ENCODE peak calls at places on chromosomes 13 and 19, in seven cellular contexts. K is lung, P is cardiac muscle cell, B is thyroid gland, W is colonic mucosa, H is pancreas, A is adrenal gland. T is an unnamed sample.
A peak's percentile ranks its signal among the peaks of the same experiment; 100 is the strongest.

GRCh38 chr13:45021250-45021649 is 31.9 kb downstream of the GPALPP1 start:
- DNase-seq in K (no peak), P (no peak), B (no peak), W (no peak), H (no peak), A (no peak), T (no peak)

GRCh38 chr19:11422163-11423068 is 3.3 kb upstream of the RGL3 start:
- DNase-seq in K (peak; percentile 86), P (peak; percentile 73), B (peak; percentile 89), W (peak; percentile 90), H (peak; percentile 91), A (peak; percentile 78), T (peak; percentile 45)

GRCh38 chr19:18389736-18390074 is 3.7 kb downstream of the GDF15 start:
- DNase-seq in K (no peak), P (no peak), B (no peak), W (no peak), H (no peak), A (no peak), T (no peak)

GRCh38 chr13:106416645-106417044 is 118.8 kb downstream of the EFNB2 start:
- DNase-seq in K (no peak), P (no peak), B (no peak), W (no peak), H (no peak), A (no peak), T (no peak)

GRCh38 chr13:51832471-51833152 is 12.4 kb downstream of the TMEM272 start:
- DNase-seq in K (no peak), P (peak; percentile 63), B (peak; percentile 19), W (no peak), H (no peak), A (peak; percentile 56), T (peak; percentile 55)

GRCh38 chr13:35455022-35455421 is 21.5 kb downstream of the MAB21L1 start:
- DNase-seq in K (no peak), P (no peak), B (no peak), W (no peak), H (no peak), A (no peak), T (no peak)

GRCh38 chr19:33638167-33639033 is 16.6 kb downstream of the CHST8 start:
- DNase-seq in K (no peak), P (no peak), B (no peak), W (no peak), H (no peak), A (no peak), T (no peak)

GRCh38 chr13:94950303-94950702 is 238.0 kb upstream of the SOX21 start:
- DNase-seq in K (no peak), P (peak; percentile 20), B (no peak), W (no peak), H (no peak), A (no peak), T (no peak)

GRCh38 chr13:39612023-39612637 is 9.1 kb upstream of the LHFPL6 start:
- DNase-seq in K (peak; percentile 67), P (peak; percentile 84), B (peak; percentile 81), W (peak; percentile 77), H (no peak), A (peak; percentile 87), T (peak; percentile 77)

GRCh38 chr13:49679244-49679643 is 12.0 kb downstream of the EBPL start:
- DNase-seq in K (no peak), P (peak; percentile 30), B (peak; percentile 42), W (no peak), H (no peak), A (no peak), T (peak; percentile 16)

GRCh38 chr13:107079423-107080099 is 511.6 kb upstream of the ARGLU1 start:
- DNase-seq in K (no peak), P (no peak), B (no peak), W (no peak), H (no peak), A (no peak), T (no peak)

GRCh38 chr13:25415196-25415595 is 43.4 kb downstream of the ATP8A2 start:
- DNase-seq in K (no peak), P (no peak), B (no peak), W (no peak), H (no peak), A (no peak), T (no peak)

GRCh38 chr13:30685987-30686386 is 49.4 kb upstream of the ALOX5AP start:
- DNase-seq in K (no peak), P (no peak), B (no peak), W (no peak), H (no peak), A (no peak), T (no peak)

GRCh38 chr13:99777873-99778272 is 193.7 kb downstream of the ZIC5 start:
- DNase-seq in K (no peak), P (no peak), B (no peak), W (no peak), H (no peak), A (no peak), T (no peak)

GRCh38 chr19:30846102-30846501 is 473.9 kb downstream of the ZNF536 start:
- DNase-seq in K (no peak), P (no peak), B (no peak), W (no peak), H (no peak), A (no peak), T (no peak)

GRCh38 chr19:44548736-44549135 is 19.3 kb upstream of the CEACAM20 start:
- DNase-seq in K (peak; percentile 10), P (peak; percentile 10), B (no peak), W (no peak), H (no peak), A (no peak), T (no peak)

GRCh38 chr19:48608798-48609263 is 2.3 kb downstream of the SPACA4 start:
- DNase-seq in K (no peak), P (peak; percentile 52), B (no peak), W (peak; percentile 60), H (no peak), A (peak; percentile 61), T (peak; percentile 79)

GRCh38 chr13:79393564-79394249 is 12.3 kb downstream of the RBM26 start:
- DNase-seq in K (no peak), P (no peak), B (no peak), W (peak; percentile 33), H (no peak), A (no peak), T (no peak)

DNA sequence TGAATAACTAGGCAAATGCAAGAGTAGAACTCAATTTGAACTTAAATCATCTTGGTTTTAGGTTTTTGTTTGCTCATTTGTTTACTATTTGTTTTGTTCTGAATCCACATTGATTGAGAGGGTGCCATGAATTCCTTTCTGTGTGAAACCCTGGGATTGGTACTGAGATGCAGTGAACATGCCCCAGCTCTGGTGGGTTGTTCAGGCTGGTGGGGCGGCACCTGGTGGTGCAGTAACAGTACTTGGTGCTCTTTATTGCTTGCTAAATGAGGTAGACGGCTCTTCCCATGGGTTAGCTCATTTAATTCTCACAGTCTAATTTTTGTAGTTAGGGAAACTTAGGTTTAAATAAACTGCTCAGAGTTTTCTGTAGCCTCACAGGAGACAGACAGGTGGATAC is 48.4 kb downstream of the WASF3 start:
- DNase-seq in K (no peak), P (no peak), B (no peak), W (no peak), H (no peak), A (no peak), T (no peak)
- TF ChIP-seq CTCF in K (no peak), P (no peak), B (no peak), W (no peak), H (no peak), A (no peak), T (no peak)

GRCh38 chr19:35249848-35250711 is 1.3 kb downstream of the LSR start:
- DNase-seq in K (peak; percentile 27), P (no peak), B (no peak), W (peak; percentile 19), H (peak; percentile 64), A (no peak), T (no peak)

GRCh38 chr19:35249146-35249847 is 495 bp downstream of the LSR start:
- DNase-seq in K (peak; percentile 34), P (no peak), B (no peak), W (peak; percentile 53), H (no peak), A (peak; percentile 41), T (peak; percentile 26)

GRCh38 chr19:35246466-35247096 is 2.2 kb upstream of the LSR start:
- DNase-seq in K (peak; percentile 3), P (no peak), B (no peak), W (peak; percentile 5), H (no peak), A (no peak), T (no peak)

GRCh38 chr19:35248310-35249145 is at the start of gene LSR:
- DNase-seq in K (peak; percentile 90), P (no peak), B (peak; percentile 97), W (peak; percentile 92), H (peak; percentile 97), A (peak; percentile 84), T (peak; percentile 92)

GRCh38 chr19:35247526-35248309 is 1.1 kb upstream of the LSR start:
- DNase-seq in K (peak; percentile 88), P (no peak), B (peak; percentile 96), W (peak; percentile 94), H (peak; percentile 96), A (peak; percentile 85), T (peak; percentile 90)
- TF ChIP-seq CTCF in K (peak; percentile 11), P (peak; percentile 13), B (peak; percentile 40), W (peak; percentile 41), H (no peak), A (no peak), T (peak; percentile 51)

DNA sequence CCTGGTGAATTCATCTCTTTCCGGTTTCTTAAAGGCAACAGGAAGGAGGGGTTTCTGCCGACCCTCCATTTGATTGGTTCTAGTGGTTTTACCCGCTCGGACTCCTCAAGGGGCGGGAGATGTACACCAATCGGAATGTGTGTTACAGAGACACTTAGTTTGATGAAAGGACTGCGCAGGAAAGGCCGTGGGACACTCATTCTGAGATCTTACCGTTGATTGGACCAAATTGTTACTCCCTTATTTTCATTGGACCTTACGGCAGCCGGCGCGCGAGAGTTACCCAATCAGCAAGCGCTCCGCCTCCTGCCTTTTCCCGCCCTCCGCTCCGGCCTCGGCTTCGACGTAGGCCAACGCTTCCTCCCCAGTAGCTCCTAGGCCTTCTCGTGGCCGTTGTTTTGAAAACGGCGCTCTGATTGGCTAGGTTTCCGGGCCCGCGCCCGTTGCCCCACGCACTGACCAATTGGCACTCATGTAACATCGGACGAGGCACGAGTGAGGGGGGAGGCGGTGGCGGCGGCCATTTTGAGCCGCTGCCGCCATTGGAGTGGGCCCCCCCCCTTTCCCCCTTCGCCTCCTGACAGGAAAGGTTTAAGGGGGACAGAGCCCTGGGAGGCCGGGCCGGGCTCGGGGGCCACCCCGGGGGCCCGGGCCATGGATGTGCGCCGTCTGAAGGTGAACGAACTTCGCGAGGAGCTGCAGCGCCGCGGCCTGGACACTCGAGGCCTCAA is at the start of gene HNRNPUL1:
- DNase-seq in K (peak; percentile 98), P (peak; percentile 100), B (peak; percentile 99), W (peak; percentile 98), H (peak; percentile 99), A (peak; percentile 99), T (peak; percentile 100)
- TF ChIP-seq CTCF in K (no peak), P (peak; percentile 36), B (no peak), W (no peak), H (no peak), A (peak; percentile 13), T (peak; percentile 25)

DNA sequence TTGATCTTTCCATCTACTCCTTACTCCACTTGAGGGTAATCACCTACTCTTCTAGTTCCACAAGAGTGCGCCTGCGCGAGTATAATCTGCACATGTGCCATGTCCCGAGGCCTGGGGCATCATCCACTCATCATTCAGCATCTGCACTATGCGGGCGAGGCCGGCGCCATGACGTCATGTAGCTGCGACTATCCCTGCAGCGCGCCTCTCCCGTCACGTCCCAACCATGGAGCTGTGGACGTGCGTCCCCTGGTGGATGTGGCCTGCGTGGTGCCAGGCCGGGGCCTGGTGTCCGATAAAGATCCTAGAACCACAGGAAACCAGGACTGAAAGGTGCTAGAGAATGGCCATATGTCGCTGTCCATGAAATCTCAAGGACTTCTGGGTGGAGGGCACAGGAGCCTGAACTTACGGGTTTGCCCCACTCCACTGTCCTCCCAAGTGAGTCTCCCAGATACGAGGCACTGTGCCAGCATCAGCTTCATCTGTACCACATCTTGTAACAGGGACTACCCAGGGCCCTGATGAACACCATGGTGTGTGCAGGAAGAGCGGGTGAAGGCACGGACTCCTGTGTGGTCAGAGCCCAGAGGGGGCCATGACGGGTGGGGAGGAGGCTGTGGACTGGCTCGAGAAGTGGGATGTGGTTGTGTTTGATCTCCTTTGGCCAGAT is 2.7 kb upstream of the KLK2 start:
- DNase-seq in K (no peak), P (peak; percentile 21), B (no peak), W (no peak), H (peak; percentile 74), A (peak; percentile 26), T (no peak)
- TF ChIP-seq CTCF in K (no peak), P (peak; percentile 20), B (no peak), W (no peak), H (no peak), A (no peak), T (no peak)